ENCODE peak calls at places on chromosomes 11 and 22, in nine cellular contexts. R, U, F, P, N, H, Q, M and Y are unnamed samples.

GRCh38 chr11:64094463-64095223 is 58.9 kb downstream of the FLRT1 start:
- DNase-seq in H (peak; percentile 81), F (no peak), M (peak; percentile 57), P (no peak), N (peak; percentile 22), Q (no peak), U (no peak), R (no peak), Y (no peak)

GRCh38 chr22:40628354-40629042 is 8.0 kb downstream of the MRTFA start:
- DNase-seq in P (no peak), M (peak; percentile 70), R (no peak), U (no peak), N (no peak), Q (no peak), H (no peak), F (no peak), Y (peak; percentile 19)

GRCh38 chr11:12318791-12319733 is 58.3 kb upstream of the PARVA start:
- DNase-seq in N (no peak), U (no peak), H (no peak), F (no peak), P (no peak), R (no peak), M (peak; percentile 90), Q (no peak), Y (no peak)

GRCh38 chr22:49756201-49756600 is 71.5 kb downstream of the BRD1 start:
- DNase-seq in F (no peak), N (no peak), U (no peak), P (peak; percentile 48), M (no peak), R (peak; percentile 5), Q (no peak), H (no peak), Y (no peak)

GRCh38 chr11:131195801-131196517 is 174.5 kb upstream of the NTM start:
- DNase-seq in F (peak; percentile 61), P (no peak), N (peak; percentile 61), H (no peak), Q (no peak), U (peak; percentile 69), R (peak; percentile 41), M (peak; percentile 26), Y (no peak)

GRCh38 chr11:83671295-83671694 is 385.1 kb upstream of the CCDC90B start:
- DNase-seq in Q (no peak), R (no peak), N (no peak), H (no peak), U (no peak), F (no peak), M (peak; percentile 3), P (no peak), Y (no peak)

GRCh38 chr11:25775608-25776007 is 556.3 kb upstream of the ANO3 start:
- DNase-seq in H (no peak), U (no peak), F (no peak), M (no peak), R (no peak), Q (no peak), N (no peak), P (no peak), Y (no peak)

GRCh38 chr11:114036156-114036811 is 23.2 kb upstream of the ZBTB16 start:
- DNase-seq in Q (peak; percentile 81), N (peak; percentile 88), M (peak; percentile 47), P (peak; percentile 94), R (peak; percentile 73), U (peak; percentile 91), H (peak; percentile 88), F (peak; percentile 91), Y (peak; percentile 93)

GRCh38 chr11:128940603-128941002 is 2.1 kb downstream of the TP53AIP1 start:
- DNase-seq in H (no peak), R (peak; percentile 71), U (no peak), P (no peak), Q (no peak), N (no peak), M (no peak), F (no peak), Y (no peak)

GRCh38 chr11:62925745-62926668 is 4.8 kb upstream of the CHRM1 start:
- DNase-seq in P (peak; percentile 61), R (no peak), U (peak; percentile 31), H (no peak), N (no peak), F (no peak), M (no peak), Q (no peak), Y (peak; percentile 62)
- TF ChIP-seq CTCF in P (no peak), R (no peak), U (no peak), H (no peak), N (no peak), F (no peak), M (no peak), Q (no peak), Y (no peak)

GRCh38 chr11:629237-629583 is 2.2 kb upstream of the SCT start:
- DNase-seq in P (no peak), F (no peak), U (no peak), M (no peak), N (no peak), R (no peak), H (no peak), Q (no peak), Y (no peak)
- TF ChIP-seq CTCF in P (no peak), F (no peak), U (peak; percentile 18), M (no peak), N (no peak), R (no peak), H (peak; percentile 7), Q (no peak), Y (no peak)

GRCh38 chr22:39534591-39535301 is 2.2 kb upstream of the RPS19BP1 start:
- DNase-seq in P (peak; percentile 95), R (peak; percentile 65), M (peak; percentile 53), N (peak; percentile 89), H (peak; percentile 86), Q (peak; percentile 78), F (peak; percentile 90), U (peak; percentile 84), Y (peak; percentile 89)
- TF ChIP-seq CTCF in P (peak; percentile 94), R (peak; percentile 94), M (peak; percentile 65), N (peak; percentile 95), H (peak; percentile 89), Q (peak; percentile 91), F (peak; percentile 98), U (peak; percentile 95), Y (peak; percentile 96)

GRCh38 chr11:72333657-72334056 is 89.7 kb upstream of the PHOX2A start:
- DNase-seq in P (no peak), F (no peak), R (no peak), Q (no peak), M (no peak), U (no peak), H (no peak), N (no peak), Y (no peak)
- TF ChIP-seq CTCF in P (no peak), F (no peak), R (no peak), Q (no peak), M (no peak), U (no peak), H (no peak), N (no peak), Y (no peak)

GRCh38 chr11:2298795-2299747 is 2.6 kb downstream of the C11orf21 start:
- DNase-seq in F (peak; percentile 49), P (peak; percentile 80), N (peak; percentile 44), H (no peak), Q (no peak), R (peak; percentile 39), M (no peak), U (no peak), Y (peak; percentile 70)
- TF ChIP-seq CTCF in F (peak; percentile 39), P (peak; percentile 61), N (peak; percentile 30), H (no peak), Q (no peak), R (peak; percentile 58), M (no peak), U (peak; percentile 12), Y (peak; percentile 28)

GRCh38 chr22:32728291-32728690 is 73.2 kb upstream of the TIMP3 start:
- DNase-seq in F (no peak), U (no peak), R (no peak), P (no peak), M (no peak), Q (no peak), H (no peak), N (no peak), Y (no peak)
- TF ChIP-seq CTCF in F (no peak), U (no peak), R (no peak), P (no peak), M (no peak), Q (no peak), H (no peak), N (no peak), Y (no peak)

GRCh38 chr11:44540667-44541066 is 24.8 kb upstream of the CD82 start:
- DNase-seq in U (no peak), M (no peak), Q (no peak), R (no peak), N (no peak), P (no peak), F (no peak), H (no peak), Y (no peak)

GRCh38 chr11:44539971-44540370 is 25.5 kb upstream of the CD82 start:
- DNase-seq in R (no peak), M (no peak), F (no peak), U (no peak), N (no peak), Q (no peak), P (no peak), H (no peak), Y (no peak)

GRCh38 chr11:44536779-44537516 is 28.5 kb upstream of the CD82 start:
- DNase-seq in F (no peak), R (no peak), M (no peak), H (no peak), N (no peak), P (no peak), U (peak; percentile 40), Q (no peak), Y (no peak)

GRCh38 chr11:44537679-44538078 is 27.8 kb upstream of the CD82 start:
- DNase-seq in P (no peak), M (no peak), F (no peak), H (no peak), U (no peak), Q (no peak), R (no peak), N (no peak), Y (no peak)

GRCh38 chr11:44538375-44539054 is 26.9 kb upstream of the CD82 start:
- DNase-seq in F (peak; percentile 81), P (peak; percentile 93), U (peak; percentile 80), Q (peak; percentile 63), M (peak; percentile 53), R (peak; percentile 57), N (peak; percentile 72), H (peak; percentile 70), Y (peak; percentile 84)
- TF ChIP-seq CTCF in F (peak; percentile 96), P (peak; percentile 96), U (peak; percentile 90), Q (peak; percentile 91), M (peak; percentile 95), R (peak; percentile 97), N (peak; percentile 92), H (peak; percentile 96), Y (peak; percentile 98)